ENCODE peak calls at places on chromosomes 2 and 18, in four cellular contexts. A is central memory CD4-positive, alpha-beta T cell; F is T-helper 9 cell; R is AG10803. S is an unnamed sample.

GRCh38 chr2:209236369-209236768 is 187.5 kb upstream of the MAP2 start:
- DNase-seq in F (no peak), A (no peak), R (no peak), S (no peak)

GRCh38 chr2:10499275-10499907 is 51.3 kb upstream of the ODC1 start:
- DNase-seq in R (no peak), F (no peak), A (no peak), S (no peak)

GRCh38 chr2:37872192-37872545 is 52.9 kb upstream of the RMDN2 start:
- DNase-seq in R (no peak), A (no peak), F (no peak), S (no peak)

GRCh38 chr2:232437130-232437620 is 18.8 kb upstream of the ALPI start:
- DNase-seq in F (no peak), A (no peak), R (no peak), S (no peak)

GRCh38 chr2:46273225-46273863 is 23.9 kb upstream of the EPAS1 start:
- DNase-seq in F (no peak), A (no peak), R (no peak), S (no peak)

GRCh38 chr2:18345848-18346247 is 214.6 kb downstream of the RDH14 start:
- DNase-seq in A (no peak), F (no peak), R (peak), S (no peak)

GRCh38 chr2:108589786-108590185 is 55.5 kb downstream of the LIMS1 start:
- DNase-seq in F (no peak), R (no peak), A (no peak), S (no peak)

GRCh38 chr2:19114126-19114525 is 244.3 kb downstream of the OSR1 start:
- DNase-seq in F (no peak), A (no peak), R (no peak), S (no peak)

GRCh38 chr2:106062627-106063026 is 131.5 kb downstream of the UXS1 start:
- DNase-seq in F (no peak), R (no peak), A (no peak), S (no peak)

GRCh38 chr2:107687087-107687486 is 139.6 kb upstream of the RGPD4 start:
- DNase-seq in R (no peak), F (no peak), A (no peak), S (no peak)

GRCh38 chr2:65377556-65378307 is 54.7 kb downstream of the SPRED2 start:
- DNase-seq in R (peak), A (no peak), F (no peak), S (no peak)

GRCh38 chr18:57430983-57431382 is 4.2 kb upstream of the ONECUT2 start:
- DNase-seq in R (no peak), F (no peak), A (no peak), S (no peak)

GRCh38 chr2:195535911-195536522 is 121.0 kb upstream of the SLC39A10 start:
- DNase-seq in F (peak), A (peak), R (no peak), S (no peak)

GRCh38 chr18:3340015-3340681 is 78.2 kb downstream of the MYL12B start:
- DNase-seq in A (peak), F (no peak), R (no peak), S (no peak)

GRCh38 chr2:128408349-128409305 is 90.0 kb upstream of the HS6ST1 start:
- DNase-seq in A (no peak), F (no peak), R (peak), S (no peak)

GRCh38 chr2:112597537-112598322 is 13.3 kb downstream of the CHCHD5 start:
- DNase-seq in A (no peak), R (no peak), F (no peak), S (no peak)

GRCh38 chr2:64214281-64215115 is 70.3 kb upstream of the PELI1 start:
- DNase-seq in R (no peak), A (peak), F (no peak), S (peak)

GRCh38 chr2:70706026-70706795 is 61.8 kb downstream of the ADD2 start:
- DNase-seq in F (no peak), A (no peak), R (no peak), S (no peak)

GRCh38 chr2:163652741-163653140 is 83.1 kb downstream of the FIGN start:
- DNase-seq in R (peak), F (no peak), A (no peak), S (no peak)

GRCh38 chr2:75065402-75066008 is 107.1 kb downstream of the POLE4 start:
- DNase-seq in R (peak), F (no peak), A (no peak), S (no peak)

GRCh38 chr2:57890462-57890861 is 156.1 kb upstream of the VRK2 start:
- DNase-seq in F (no peak), A (no peak), R (peak), S (no peak)

GRCh38 chr2:11123856-11124759 is 31.2 kb upstream of the SLC66A3 start:
- DNase-seq in F (peak), A (peak), R (peak), S (peak)

GRCh38 chr2:154455871-154456270 is 242.6 kb upstream of the KCNJ3 start:
- DNase-seq in A (no peak), F (no peak), R (peak), S (no peak)